ENCODE peak calls at places on chromosome 1, in seven cellular contexts. One of them, this sample, is unnamed.

GRCh38 chr1:117644696-117645311 is 39.0 kb downstream of the TENT5C start:
- DNase-seq in glutamatergic neuron: no peak
- DNase-seq in amygdala: no peak
- DNase-seq in RWPE2: no peak
- DNase-seq in AG09309: no peak
- DNase-seq in NCI-H1092 treated with DMSO at 0.1 percent for 48 hours: no peak
- DNase-seq in esophagus squamous epithelium: no peak
- DNase-seq in this sample: no peak

GRCh38 chr1:71413441-71414170 is 332.8 kb upstream of the ZRANB2 start:
- DNase-seq in glutamatergic neuron: no peak
- DNase-seq in amygdala: no peak
- DNase-seq in RWPE2: no peak
- DNase-seq in AG09309: peak
- DNase-seq in NCI-H1092 treated with DMSO at 0.1 percent for 48 hours: no peak
- DNase-seq in esophagus squamous epithelium: no peak
- DNase-seq in this sample: no peak

GRCh38 chr1:205922314-205922713 is 20.9 kb downstream of the SLC26A9 start:
- DNase-seq in glutamatergic neuron: no peak
- DNase-seq in amygdala: no peak
- DNase-seq in RWPE2: no peak
- DNase-seq in AG09309: no peak
- DNase-seq in NCI-H1092 treated with DMSO at 0.1 percent for 48 hours: no peak
- DNase-seq in esophagus squamous epithelium: no peak
- DNase-seq in this sample: no peak

GRCh38 chr1:161071886-161072371 is 2.2 kb upstream of the ARHGAP30 start:
- DNase-seq in glutamatergic neuron: peak
- DNase-seq in amygdala: no peak
- DNase-seq in RWPE2: peak
- DNase-seq in AG09309: no peak
- DNase-seq in NCI-H1092 treated with DMSO at 0.1 percent for 48 hours: peak
- DNase-seq in esophagus squamous epithelium: no peak
- DNase-seq in this sample: peak

GRCh38 chr1:155001438-155001687 is 1.2 kb upstream of the ZBTB7B start:
- DNase-seq in glutamatergic neuron: no peak
- DNase-seq in amygdala: no peak
- DNase-seq in RWPE2: no peak
- DNase-seq in AG09309: no peak
- DNase-seq in NCI-H1092 treated with DMSO at 0.1 percent for 48 hours: peak
- DNase-seq in esophagus squamous epithelium: no peak
- DNase-seq in this sample: no peak

GRCh38 chr1:198449281-198449680 is 91.2 kb downstream of the ATP6V1G3 start:
- DNase-seq in glutamatergic neuron: no peak
- DNase-seq in amygdala: no peak
- DNase-seq in RWPE2: no peak
- DNase-seq in AG09309: no peak
- DNase-seq in NCI-H1092 treated with DMSO at 0.1 percent for 48 hours: no peak
- DNase-seq in esophagus squamous epithelium: no peak
- DNase-seq in this sample: no peak

GRCh38 chr1:147337040-147337439 is 94.6 kb downstream of the CHD1L start:
- DNase-seq in glutamatergic neuron: peak
- DNase-seq in amygdala: no peak
- DNase-seq in RWPE2: no peak
- DNase-seq in AG09309: no peak
- DNase-seq in NCI-H1092 treated with DMSO at 0.1 percent for 48 hours: no peak
- DNase-seq in esophagus squamous epithelium: no peak
- DNase-seq in this sample: no peak

GRCh38 chr1:66237722-66238479 is 296.1 kb upstream of the SGIP1 start:
- DNase-seq in glutamatergic neuron: no peak
- DNase-seq in amygdala: no peak
- DNase-seq in RWPE2: no peak
- DNase-seq in AG09309: no peak
- DNase-seq in NCI-H1092 treated with DMSO at 0.1 percent for 48 hours: no peak
- DNase-seq in esophagus squamous epithelium: no peak
- DNase-seq in this sample: no peak

GRCh38 chr1:2557146-2558029 is 1.2 kb downstream of the TNFRSF14 start:
- DNase-seq in glutamatergic neuron: peak
- DNase-seq in amygdala: no peak
- DNase-seq in RWPE2: no peak
- DNase-seq in AG09309: no peak
- DNase-seq in NCI-H1092 treated with DMSO at 0.1 percent for 48 hours: no peak
- DNase-seq in esophagus squamous epithelium: no peak
- DNase-seq in this sample: no peak

GRCh38 chr1:202131956-202132821 is 9.5 kb downstream of the GPR37L1 start:
- DNase-seq in glutamatergic neuron: no peak
- DNase-seq in amygdala: no peak
- DNase-seq in RWPE2: no peak
- DNase-seq in AG09309: no peak
- DNase-seq in NCI-H1092 treated with DMSO at 0.1 percent for 48 hours: no peak
- DNase-seq in esophagus squamous epithelium: no peak
- DNase-seq in this sample: peak

GRCh38 chr1:1602321-1602931 is 2.5 kb upstream of the FNDC10 start:
- DNase-seq in glutamatergic neuron: no peak
- DNase-seq in amygdala: no peak
- DNase-seq in RWPE2: no peak
- DNase-seq in AG09309: no peak
- DNase-seq in NCI-H1092 treated with DMSO at 0.1 percent for 48 hours: no peak
- DNase-seq in esophagus squamous epithelium: no peak
- DNase-seq in this sample: no peak

GRCh38 chr1:245800901-245801605 is 646.3 kb downstream of the KIF26B start:
- DNase-seq in glutamatergic neuron: no peak
- DNase-seq in amygdala: no peak
- DNase-seq in RWPE2: no peak
- DNase-seq in AG09309: peak
- DNase-seq in NCI-H1092 treated with DMSO at 0.1 percent for 48 hours: no peak
- DNase-seq in esophagus squamous epithelium: no peak
- DNase-seq in this sample: no peak

GRCh38 chr1:86648255-86648654 is 56.1 kb upstream of the SH3GLB1 start:
- DNase-seq in glutamatergic neuron: no peak
- DNase-seq in amygdala: no peak
- DNase-seq in RWPE2: no peak
- DNase-seq in AG09309: peak
- DNase-seq in NCI-H1092 treated with DMSO at 0.1 percent for 48 hours: no peak
- DNase-seq in esophagus squamous epithelium: no peak
- DNase-seq in this sample: no peak

GRCh38 chr1:63674238-63674864 is 81.1 kb downstream of the PGM1 start:
- DNase-seq in glutamatergic neuron: peak
- DNase-seq in amygdala: peak
- DNase-seq in RWPE2: no peak
- DNase-seq in AG09309: peak
- DNase-seq in NCI-H1092 treated with DMSO at 0.1 percent for 48 hours: peak
- DNase-seq in esophagus squamous epithelium: no peak
- DNase-seq in this sample: peak

GRCh38 chr1:165481820-165482532 is 37.0 kb upstream of the RXRG start:
- DNase-seq in glutamatergic neuron: no peak
- DNase-seq in amygdala: no peak
- DNase-seq in RWPE2: no peak
- DNase-seq in AG09309: peak
- DNase-seq in NCI-H1092 treated with DMSO at 0.1 percent for 48 hours: no peak
- DNase-seq in esophagus squamous epithelium: no peak
- DNase-seq in this sample: no peak

GRCh38 chr1:12433323-12434053 is 184.5 kb downstream of the DHRS3 start:
- DNase-seq in glutamatergic neuron: peak
- DNase-seq in amygdala: no peak
- DNase-seq in RWPE2: no peak
- DNase-seq in AG09309: no peak
- DNase-seq in NCI-H1092 treated with DMSO at 0.1 percent for 48 hours: peak
- DNase-seq in esophagus squamous epithelium: no peak
- DNase-seq in this sample: no peak

GRCh38 chr1:29966526-29967045 is 730.3 kb downstream of the PTPRU start:
- DNase-seq in glutamatergic neuron: no peak
- DNase-seq in amygdala: no peak
- DNase-seq in RWPE2: no peak
- DNase-seq in AG09309: no peak
- DNase-seq in NCI-H1092 treated with DMSO at 0.1 percent for 48 hours: no peak
- DNase-seq in esophagus squamous epithelium: no peak
- DNase-seq in this sample: no peak